ENCODE peak calls at places on chromosomes 13 and 19, in ten cellular contexts. One of them, this sample, is unnamed.

GRCh38 chr13:76871332-76871945 is 14.8 kb downstream of the KCTD12 start:
- DNase-seq in fibroblast of lung: no peak
- DNase-seq in osteoblast: no peak
- DNase-seq in psoas muscle: no peak
- DNase-seq in ascending aorta: no peak
- DNase-seq in thoracic aorta: no peak
- DNase-seq in pancreas: no peak
- DNase-seq in GM23338: no peak
- DNase-seq in GM12878: no peak
- DNase-seq in transverse colon: no peak
- DNase-seq in this sample: no peak

GRCh38 chr19:32631381-32631780 is 43.6 kb downstream of the ANKRD27 start:
- DNase-seq in ascending aorta: no peak
- DNase-seq in pancreas: no peak
- DNase-seq in GM12878: no peak
- DNase-seq in fibroblast of lung: no peak
- DNase-seq in psoas muscle: no peak
- DNase-seq in osteoblast: no peak
- DNase-seq in transverse colon: no peak
- DNase-seq in thoracic aorta: no peak
- DNase-seq in GM23338: no peak
- DNase-seq in this sample: no peak

GRCh38 chr19:49473868-49474544 is at the start of gene FLT3LG:
- DNase-seq in transverse colon: peak; percentile 83
- DNase-seq in thoracic aorta: no peak
- DNase-seq in fibroblast of lung: peak; percentile 53
- DNase-seq in pancreas: peak; percentile 71
- DNase-seq in GM12878: no peak
- DNase-seq in GM23338: peak; percentile 77
- DNase-seq in osteoblast: peak; percentile 100
- DNase-seq in psoas muscle: peak; percentile 80
- DNase-seq in ascending aorta: peak; percentile 44
- DNase-seq in this sample: peak; percentile 94

GRCh38 chr19:58279925-58280316 is 1.2 kb downstream of the ZNF8 start:
- DNase-seq in fibroblast of lung: no peak
- DNase-seq in GM12878: no peak
- DNase-seq in ascending aorta: no peak
- DNase-seq in thoracic aorta: no peak
- DNase-seq in osteoblast: no peak
- DNase-seq in transverse colon: no peak
- DNase-seq in psoas muscle: no peak
- DNase-seq in pancreas: no peak
- DNase-seq in GM23338: no peak
- DNase-seq in this sample: no peak

GRCh38 chr19:29660835-29661234 is 4.4 kb upstream of the PLEKHF1 start:
- DNase-seq in pancreas: no peak
- DNase-seq in osteoblast: no peak
- DNase-seq in GM23338: no peak
- DNase-seq in fibroblast of lung: no peak
- DNase-seq in thoracic aorta: no peak
- DNase-seq in GM12878: no peak
- DNase-seq in transverse colon: no peak
- DNase-seq in ascending aorta: no peak
- DNase-seq in psoas muscle: no peak
- DNase-seq in this sample: no peak

GRCh38 chr19:19597809-19598306 is 20.6 kb downstream of the PBX4 start:
- DNase-seq in fibroblast of lung: no peak
- DNase-seq in ascending aorta: no peak
- DNase-seq in psoas muscle: no peak
- DNase-seq in thoracic aorta: no peak
- DNase-seq in osteoblast: peak; percentile 17
- DNase-seq in transverse colon: no peak
- DNase-seq in GM23338: no peak
- DNase-seq in GM12878: peak; percentile 99
- DNase-seq in pancreas: no peak
- DNase-seq in this sample: no peak

GRCh38 chr19:35109395-35110112 is 6.1 kb upstream of the FXYD3 start:
- DNase-seq in osteoblast: no peak
- DNase-seq in psoas muscle: no peak
- DNase-seq in GM23338: peak; percentile 30
- DNase-seq in fibroblast of lung: no peak
- DNase-seq in transverse colon: peak; percentile 74
- DNase-seq in pancreas: no peak
- DNase-seq in thoracic aorta: no peak
- DNase-seq in ascending aorta: no peak
- DNase-seq in GM12878: no peak
- DNase-seq in this sample: no peak

GRCh38 chr13:113748101-113748861 is 10.7 kb upstream of the TMEM255B start:
- DNase-seq in GM23338: no peak
- DNase-seq in osteoblast: peak; percentile 55
- DNase-seq in pancreas: no peak
- DNase-seq in thoracic aorta: no peak
- DNase-seq in GM12878: no peak
- DNase-seq in ascending aorta: no peak
- DNase-seq in fibroblast of lung: no peak
- DNase-seq in transverse colon: no peak
- DNase-seq in psoas muscle: no peak
- DNase-seq in this sample: no peak

GRCh38 chr13:25215253-25215575 is 43.1 kb upstream of the AMER2 start:
- DNase-seq in osteoblast: no peak
- DNase-seq in GM23338: no peak
- DNase-seq in transverse colon: no peak
- DNase-seq in thoracic aorta: no peak
- DNase-seq in psoas muscle: no peak
- DNase-seq in ascending aorta: no peak
- DNase-seq in fibroblast of lung: no peak
- DNase-seq in pancreas: no peak
- DNase-seq in GM12878: no peak
- DNase-seq in this sample: no peak

DNA sequence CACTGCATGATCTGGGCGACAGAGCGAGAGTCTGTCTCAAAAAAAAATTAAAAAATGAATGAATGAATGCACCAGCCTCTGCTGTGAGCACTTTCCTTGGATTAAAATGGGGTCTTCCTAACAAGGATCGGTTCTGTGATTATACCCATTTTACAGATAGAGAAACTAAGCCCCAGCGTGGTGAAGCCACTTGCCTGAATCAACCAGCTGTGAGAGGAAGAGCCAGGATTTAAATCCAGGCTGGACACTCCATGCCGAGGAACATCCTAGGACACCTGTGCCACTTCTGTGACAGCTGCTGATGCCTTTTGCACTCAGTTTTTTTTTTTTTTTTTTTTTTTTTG is 14.1 kb downstream of the TLE5 start:
- DNase-seq in psoas muscle: no peak
- DNase-seq in fibroblast of lung: no peak
- DNase-seq in thoracic aorta: no peak
- DNase-seq in pancreas: no peak
- DNase-seq in osteoblast: no peak
- DNase-seq in GM23338: no peak
- DNase-seq in ascending aorta: no peak
- DNase-seq in GM12878: no peak
- DNase-seq in transverse colon: no peak
- DNase-seq in this sample: no peak
- H3K4me3 ChIP-seq in psoas muscle: peak overlapping the region; percentile 56
- H3K4me3 ChIP-seq in fibroblast of lung: no peak overlapping the region
- H3K4me3 ChIP-seq in thoracic aorta: peak overlapping the region; percentile 66
- H3K4me3 ChIP-seq in pancreas: no peak overlapping the region
- H3K4me3 ChIP-seq in osteoblast: no peak overlapping the region
- H3K4me3 ChIP-seq in GM23338: peak overlapping the region; percentile 64
- H3K4me3 ChIP-seq in ascending aorta: peak overlapping the region; percentile 69
- H3K4me3 ChIP-seq in GM12878: no peak overlapping the region
- H3K4me3 ChIP-seq in transverse colon: no peak overlapping the region
- H3K4me3 ChIP-seq in this sample: peak overlapping the region; percentile 71

GRCh38 chr19:7188682-7189629 is 105.3 kb downstream of the INSR start:
- DNase-seq in thoracic aorta: no peak
- DNase-seq in ascending aorta: no peak
- DNase-seq in transverse colon: no peak
- DNase-seq in psoas muscle: no peak
- DNase-seq in fibroblast of lung: no peak
- DNase-seq in pancreas: no peak
- DNase-seq in GM12878: no peak
- DNase-seq in GM23338: no peak
- DNase-seq in osteoblast: no peak
- DNase-seq in this sample: no peak

GRCh38 chr19:7194566-7194965 is 99.6 kb downstream of the INSR start:
- DNase-seq in GM23338: no peak
- DNase-seq in fibroblast of lung: no peak
- DNase-seq in osteoblast: no peak
- DNase-seq in ascending aorta: no peak
- DNase-seq in psoas muscle: no peak
- DNase-seq in transverse colon: no peak
- DNase-seq in thoracic aorta: no peak
- DNase-seq in pancreas: no peak
- DNase-seq in GM12878: no peak
- DNase-seq in this sample: no peak

GRCh38 chr19:7196721-7197168 is 97.5 kb downstream of the INSR start:
- DNase-seq in GM23338: no peak
- DNase-seq in transverse colon: no peak
- DNase-seq in pancreas: no peak
- DNase-seq in osteoblast: no peak
- DNase-seq in ascending aorta: no peak
- DNase-seq in GM12878: no peak
- DNase-seq in psoas muscle: peak; percentile 42
- DNase-seq in fibroblast of lung: no peak
- DNase-seq in thoracic aorta: peak; percentile 8
- DNase-seq in this sample: no peak

GRCh38 chr19:7187605-7188339 is 106.4 kb downstream of the INSR start:
- DNase-seq in thoracic aorta: no peak
- DNase-seq in pancreas: no peak
- DNase-seq in fibroblast of lung: no peak
- DNase-seq in osteoblast: no peak
- DNase-seq in ascending aorta: no peak
- DNase-seq in GM12878: no peak
- DNase-seq in transverse colon: peak; percentile 41
- DNase-seq in GM23338: no peak
- DNase-seq in psoas muscle: no peak
- DNase-seq in this sample: no peak

GRCh38 chr19:7191946-7192691 is 102.1 kb downstream of the INSR start:
- DNase-seq in GM12878: no peak
- DNase-seq in pancreas: no peak
- DNase-seq in psoas muscle: no peak
- DNase-seq in thoracic aorta: no peak
- DNase-seq in osteoblast: peak; percentile 38
- DNase-seq in GM23338: no peak
- DNase-seq in transverse colon: peak; percentile 19
- DNase-seq in ascending aorta: no peak
- DNase-seq in fibroblast of lung: no peak
- DNase-seq in this sample: no peak
- TF ChIP-seq CTCF in GM12878: no peak
- TF ChIP-seq CTCF in pancreas: no peak
- TF ChIP-seq CTCF in psoas muscle: no peak
- TF ChIP-seq CTCF in thoracic aorta: no peak
- TF ChIP-seq CTCF in osteoblast: no peak
- TF ChIP-seq CTCF in GM23338: no peak
- TF ChIP-seq CTCF in transverse colon: no peak
- TF ChIP-seq CTCF in ascending aorta: no peak
- TF ChIP-seq CTCF in fibroblast of lung: no peak
- TF ChIP-seq CTCF in this sample: no peak

GRCh38 chr19:2120821-2121220 is 24.1 kb downstream of the IZUMO4 start:
- DNase-seq in transverse colon: no peak
- DNase-seq in GM12878: no peak
- DNase-seq in ascending aorta: no peak
- DNase-seq in pancreas: no peak
- DNase-seq in GM23338: no peak
- DNase-seq in psoas muscle: no peak
- DNase-seq in fibroblast of lung: no peak
- DNase-seq in osteoblast: no peak
- DNase-seq in thoracic aorta: no peak
- DNase-seq in this sample: no peak

GRCh38 chr19:2119916-2120785 is 23.4 kb downstream of the IZUMO4 start:
- DNase-seq in GM23338: no peak
- DNase-seq in fibroblast of lung: no peak
- DNase-seq in GM12878: no peak
- DNase-seq in psoas muscle: no peak
- DNase-seq in ascending aorta: no peak
- DNase-seq in osteoblast: no peak
- DNase-seq in pancreas: no peak
- DNase-seq in transverse colon: no peak
- DNase-seq in thoracic aorta: no peak
- DNase-seq in this sample: no peak

GRCh38 chr19:2122251-2122650 is 25.5 kb downstream of the IZUMO4 start:
- DNase-seq in psoas muscle: no peak
- DNase-seq in GM23338: no peak
- DNase-seq in GM12878: no peak
- DNase-seq in ascending aorta: no peak
- DNase-seq in pancreas: no peak
- DNase-seq in thoracic aorta: no peak
- DNase-seq in fibroblast of lung: no peak
- DNase-seq in transverse colon: no peak
- DNase-seq in osteoblast: no peak
- DNase-seq in this sample: no peak

GRCh38 chr19:2122982-2123381 is 26.3 kb downstream of the IZUMO4 start:
- DNase-seq in thoracic aorta: no peak
- DNase-seq in ascending aorta: no peak
- DNase-seq in pancreas: no peak
- DNase-seq in psoas muscle: no peak
- DNase-seq in osteoblast: no peak
- DNase-seq in GM23338: no peak
- DNase-seq in fibroblast of lung: no peak
- DNase-seq in transverse colon: no peak
- DNase-seq in GM12878: no peak
- DNase-seq in this sample: no peak

DNA sequence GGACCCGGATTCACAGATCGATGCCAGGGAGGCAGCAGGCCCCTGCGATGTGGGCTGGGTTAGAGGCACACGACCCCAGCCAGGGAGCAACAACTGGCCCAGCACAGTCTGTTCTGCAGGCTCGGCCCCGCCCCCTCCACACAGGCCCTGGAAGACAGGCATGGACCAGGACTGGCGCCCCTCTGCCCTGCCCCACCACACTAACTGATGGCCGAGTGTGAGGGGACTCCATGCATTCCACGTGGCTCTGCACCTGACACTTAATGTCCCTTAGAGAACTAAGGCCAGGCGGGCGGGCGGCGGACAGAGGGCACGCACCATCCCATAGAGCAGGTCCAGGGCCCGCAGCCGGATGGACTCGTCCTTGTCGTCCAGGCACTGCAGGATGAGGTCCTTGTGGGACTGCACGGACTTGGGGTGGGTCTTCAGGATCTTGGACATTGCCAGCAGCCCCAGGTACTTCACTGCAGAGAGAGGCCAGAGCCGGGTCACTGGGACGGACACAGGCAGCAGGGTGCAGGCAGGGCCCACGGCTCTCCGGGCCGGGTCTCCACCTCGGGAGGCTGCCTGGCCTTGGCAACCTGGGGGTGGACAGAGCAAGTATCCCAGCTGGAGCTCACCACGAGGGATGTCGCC is 24.8 kb downstream of the IZUMO4 start:
- DNase-seq in thoracic aorta: no peak
- DNase-seq in fibroblast of lung: no peak
- DNase-seq in osteoblast: no peak
- DNase-seq in transverse colon: no peak
- DNase-seq in psoas muscle: no peak
- DNase-seq in GM23338: no peak
- DNase-seq in ascending aorta: no peak
- DNase-seq in pancreas: no peak
- DNase-seq in GM12878: no peak
- DNase-seq in this sample: no peak
- H3K36me3 ChIP-seq in thoracic aorta: peaks cover 69% of the 10 kb centered on the region
- H3K36me3 ChIP-seq in fibroblast of lung: peaks cover 53% of the 10 kb centered on the region
- H3K36me3 ChIP-seq in osteoblast: peaks cover 85% of the 10 kb centered on the region
- H3K36me3 ChIP-seq in transverse colon: no peaks in the 10 kb centered on the region
- H3K36me3 ChIP-seq in psoas muscle: peaks cover 15% of the 10 kb centered on the region
- H3K36me3 ChIP-seq in GM23338: peaks cover 33% of the 10 kb centered on the region
- H3K36me3 ChIP-seq in ascending aorta: peaks cover 84% of the 10 kb centered on the region
- H3K36me3 ChIP-seq in pancreas: peaks cover 32% of the 10 kb centered on the region
- H3K36me3 ChIP-seq in GM12878: peaks cover 52% of the 10 kb centered on the region
- H3K36me3 ChIP-seq in this sample: peaks cover 100% of the 10 kb centered on the region

GRCh38 chr19:5850743-5851293 is 431 bp downstream of the FUT3 start:
- DNase-seq in GM12878: no peak
- DNase-seq in GM23338: no peak
- DNase-seq in osteoblast: peak; percentile 91
- DNase-seq in psoas muscle: no peak
- DNase-seq in ascending aorta: no peak
- DNase-seq in transverse colon: peak; percentile 66
- DNase-seq in pancreas: peak; percentile 75
- DNase-seq in thoracic aorta: no peak
- DNase-seq in fibroblast of lung: peak; percentile 61
- DNase-seq in this sample: no peak
- H3K4me3 ChIP-seq in GM12878: no peak overlapping the region
- H3K4me3 ChIP-seq in GM23338: no peak overlapping the region
- H3K4me3 ChIP-seq in osteoblast: no peak overlapping the region
- H3K4me3 ChIP-seq in psoas muscle: no peak overlapping the region
- H3K4me3 ChIP-seq in ascending aorta: no peak overlapping the region
- H3K4me3 ChIP-seq in transverse colon: no peak overlapping the region
- H3K4me3 ChIP-seq in pancreas: no peak overlapping the region
- H3K4me3 ChIP-seq in thoracic aorta: no peak overlapping the region
- H3K4me3 ChIP-seq in fibroblast of lung: no peak overlapping the region
- H3K4me3 ChIP-seq in this sample: no peak overlapping the region